ENCODE peak calls at places on chromosomes 2 and 18, in eight cellular contexts. W is astrocyte, V is WERI-Rb-1, Q is stomach, C is HepG2, L is testis, K is hepatocyte, G is body of pancreas. B is an unnamed sample. For H3K27me3, the result is how much of the 10 kb centered on the place peaks cover.

GRCh38 chr2:20595439-20596192 is 55.3 kb downstream of the HS1BP3 start:
- DNase-seq in W (peak), V (peak), Q (peak), C (peak), L (no peak), K (no peak), G (peak), B (no peak)

GRCh38 chr2:106664669-106665068 is 177.5 kb downstream of the CD8B2 start:
- DNase-seq in W (no peak), V (no peak), Q (no peak), C (no peak), L (no peak), K (no peak), G (no peak), B (no peak)

GRCh38 chr2:238304116-238304515 is 15.7 kb upstream of the PER2 start:
- DNase-seq in W (no peak), V (no peak), Q (no peak), C (no peak), L (no peak), K (no peak), G (no peak), B (no peak)

GRCh38 chr2:206996556-206997065 is 57.3 kb downstream of the CPO start:
- DNase-seq in W (no peak), V (no peak), Q (no peak), C (no peak), L (no peak), K (no peak), G (no peak), B (no peak)

GRCh38 chr2:12303181-12304030 is 413.3 kb upstream of the TRIB2 start:
- DNase-seq in W (peak), V (no peak), Q (no peak), C (no peak), L (no peak), K (no peak), G (no peak), B (no peak)

GRCh38 chr2:172113617-172114016 is 10.9 kb upstream of the DLX2 start:
- DNase-seq in W (peak), V (no peak), Q (no peak), C (peak), L (no peak), K (no peak), G (no peak), B (no peak)

GRCh38 chr2:153074207-153074606 is 355.8 kb downstream of the ARL6IP6 start:
- DNase-seq in W (peak), V (no peak), Q (no peak), C (no peak), L (no peak), K (no peak), G (no peak), B (no peak)

GRCh38 chr2:128280901-128281321 is 37.8 kb downstream of the HS6ST1 start:
- DNase-seq in W (no peak), V (peak), Q (no peak), C (no peak), L (peak), K (no peak), G (peak), B (no peak)

GRCh38 chr2:160491922-160492371 is 1.7 kb downstream of the RBMS1 start:
- DNase-seq in W (peak), V (no peak), Q (no peak), C (peak), L (no peak), K (peak), G (no peak), B (no peak)

GRCh38 chr2:121276341-121276740 is 8.7 kb downstream of the TFCP2L1 start:
- DNase-seq in W (no peak), V (no peak), Q (no peak), C (no peak), L (no peak), K (no peak), G (no peak), B (no peak)

GRCh38 chr2:113890253-113891235 is 655 bp downstream of the ACTR3 start:
- DNase-seq in W (peak), V (peak), Q (peak), C (peak), L (peak), K (peak), G (peak), B (peak)

GRCh38 chr2:207816546-207816945 is 46.8 kb upstream of the FZD5 start:
- DNase-seq in W (no peak), V (no peak), Q (no peak), C (no peak), L (no peak), K (no peak), G (no peak), B (no peak)

GRCh38 chr2:54895735-54896134 is 154.5 kb downstream of the RTN4 start:
- DNase-seq in W (peak), V (no peak), Q (no peak), C (no peak), L (no peak), K (no peak), G (no peak), B (no peak)

GRCh38 chr2:102618452-102619413 is 620 bp upstream of the SLC9A2 start:
- DNase-seq in W (peak), V (peak), Q (peak), C (no peak), L (peak), K (peak), G (no peak), B (peak)

GRCh38 chr2:78077637-78078036 is 555.5 kb upstream of the LRRTM4 start:
- DNase-seq in W (no peak), V (peak), Q (no peak), C (no peak), L (no peak), K (no peak), G (peak), B (no peak)

GRCh38 chr2:28567076-28567471 is 71.2 kb downstream of the PLB1 start:
- DNase-seq in W (no peak), V (peak), Q (no peak), C (no peak), L (peak), K (peak), G (no peak), B (no peak)

GRCh38 chr18:61893971-61894750 is 1.4 kb upstream of the RNF152 start:
- DNase-seq in W (no peak), V (peak), Q (peak), C (peak), L (peak), K (peak), G (peak), B (peak)

GRCh38 chr2:169828141-169828811 is 1.0 kb downstream of the UBR3 start:
- DNase-seq in W (peak), V (peak), Q (no peak), C (peak), L (peak), K (peak), G (peak), B (peak)

GRCh38 chr2:233092446-233093438 is 32.6 kb downstream of the INPP5D start:
- DNase-seq in W (no peak), V (no peak), Q (no peak), C (no peak), L (no peak), K (no peak), G (no peak), B (no peak)

GRCh38 chr2:235135990-235136561 is 184.3 kb downstream of the SH3BP4 start:
- DNase-seq in W (peak), V (peak), Q (peak), C (peak), L (peak), K (peak), G (peak), B (peak)

GRCh38 chr18:22765889-22766288 is 167.2 kb upstream of the RBBP8 start:
- DNase-seq in W (peak), V (peak), Q (no peak), C (no peak), L (no peak), K (no peak), G (no peak), B (no peak)

GRCh38 chr2:179991344-179991743 is 15.8 kb downstream of the CWC22 start:
- DNase-seq in W (no peak), V (peak), Q (no peak), C (no peak), L (no peak), K (no peak), G (no peak), B (no peak)

DNA sequence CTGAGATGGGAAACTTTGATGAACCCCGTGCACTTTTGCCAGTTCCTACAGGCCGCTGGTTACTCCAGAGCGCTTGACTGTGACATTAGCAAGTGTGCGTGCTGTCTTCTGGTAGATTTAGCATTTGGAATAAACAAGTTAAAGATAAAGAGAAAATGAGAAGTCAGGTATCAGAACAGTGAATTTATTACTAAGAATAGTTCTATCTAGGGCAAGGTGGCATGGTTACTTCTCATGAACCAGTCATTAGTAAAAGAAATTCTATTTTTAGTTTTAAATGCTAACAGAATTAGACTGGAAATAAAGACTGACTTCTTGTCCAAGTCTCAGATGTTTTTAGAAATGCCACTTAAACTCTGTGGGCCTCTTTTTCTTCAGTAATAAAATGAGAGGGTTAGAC is 204.0 kb upstream of the TPO start:
- DNase-seq in W (no peak), V (no peak), Q (no peak), C (no peak), L (no peak), K (no peak), G (no peak), B (no peak)
- H3K4me3 ChIP-seq in W (no peak), V (no peak), Q (no peak), C (no peak), L (no peak), K (no peak), G (no peak), B (no peak)

DNA sequence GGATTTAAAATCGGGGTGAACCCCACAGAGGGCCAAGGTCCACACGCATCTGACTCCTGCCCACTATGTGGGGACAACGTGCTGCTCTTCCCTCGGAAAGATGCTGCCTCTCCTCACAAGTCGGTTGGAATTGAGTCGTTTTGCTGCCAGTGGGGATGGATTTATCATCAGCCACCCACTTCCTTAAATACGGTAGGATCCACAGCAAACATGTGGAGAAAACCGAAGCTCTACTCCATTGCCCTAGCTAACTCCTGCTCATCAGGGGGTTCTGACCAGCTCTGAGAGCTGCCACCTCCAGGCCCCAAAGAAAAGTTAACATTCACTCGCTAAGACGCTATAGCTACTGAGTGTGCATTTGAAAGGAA is 80.9 kb downstream of the CHRNA1 start:
- DNase-seq in W (peak), V (no peak), Q (no peak), C (no peak), L (no peak), K (peak), G (no peak), B (no peak)
- TF ChIP-seq CTCF in W (no peak), V (no peak), Q (no peak), C (no peak), L (no peak), K (peak), G (no peak), B (no peak)

GRCh38 chr2:143158500-143159262 is 29.5 kb downstream of the ARHGAP15 start:
- DNase-seq in W (no peak), V (no peak), Q (no peak), C (no peak), L (no peak), K (no peak), G (no peak), B (no peak)

GRCh38 chr2:143162997-143163396 is 33.8 kb downstream of the ARHGAP15 start:
- DNase-seq in W (no peak), V (no peak), Q (no peak), C (no peak), L (no peak), K (no peak), G (no peak), B (no peak)

GRCh38 chr2:143163499-143163898 is 34.3 kb downstream of the ARHGAP15 start:
- DNase-seq in W (no peak), V (no peak), Q (no peak), C (no peak), L (no peak), K (no peak), G (no peak), B (no peak)

GRCh38 chr2:143161982-143162837 is 33.0 kb downstream of the ARHGAP15 start:
- DNase-seq in W (peak), V (peak), Q (peak), C (peak), L (peak), K (peak), G (peak), B (no peak)

GRCh38 chr2:143160732-143161707 is 31.8 kb downstream of the ARHGAP15 start:
- DNase-seq in W (no peak), V (no peak), Q (no peak), C (no peak), L (no peak), K (no peak), G (no peak), B (no peak)
- H3K27me3 ChIP-seq in W (under half), V (under half), Q (under half), C (under half), L (under half), K (under half), G (under half), B (under half)

GRCh38 chr2:47299555-47299954 is 103.4 kb upstream of the MSH2 start:
- DNase-seq in W (peak), V (no peak), Q (no peak), C (no peak), L (no peak), K (peak), G (no peak), B (no peak)
- H3K4me3 ChIP-seq in W (no peak), V (no peak), Q (no peak), C (no peak), L (no peak), K (no peak), G (no peak), B (no peak)

DNA sequence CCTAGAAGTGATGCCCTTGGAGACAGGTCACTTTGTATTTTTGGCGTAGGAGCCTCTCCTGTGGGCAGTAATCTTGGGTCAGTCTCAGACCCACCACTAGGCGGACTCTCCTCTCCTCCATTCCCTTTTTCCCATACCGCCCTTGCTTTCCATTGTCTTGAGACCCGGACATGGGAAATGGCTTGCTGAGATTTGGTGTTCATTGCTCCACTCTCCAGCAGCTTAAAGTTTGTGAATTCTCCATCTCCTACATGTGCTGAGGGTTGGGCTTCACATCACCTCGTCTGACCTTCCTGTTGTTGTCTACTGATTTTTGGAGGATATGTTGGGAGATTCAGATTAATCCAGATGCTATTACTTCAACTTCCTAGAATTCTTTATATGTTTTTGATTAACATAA is 159.2 kb upstream of the RAB12 start:
- DNase-seq in W (no peak), V (peak), Q (no peak), C (no peak), L (no peak), K (no peak), G (no peak), B (no peak)
- TF ChIP-seq CTCF in W (no peak), V (peak), Q (no peak), C (peak), L (peak), K (peak), G (no peak), B (no peak)

DNA sequence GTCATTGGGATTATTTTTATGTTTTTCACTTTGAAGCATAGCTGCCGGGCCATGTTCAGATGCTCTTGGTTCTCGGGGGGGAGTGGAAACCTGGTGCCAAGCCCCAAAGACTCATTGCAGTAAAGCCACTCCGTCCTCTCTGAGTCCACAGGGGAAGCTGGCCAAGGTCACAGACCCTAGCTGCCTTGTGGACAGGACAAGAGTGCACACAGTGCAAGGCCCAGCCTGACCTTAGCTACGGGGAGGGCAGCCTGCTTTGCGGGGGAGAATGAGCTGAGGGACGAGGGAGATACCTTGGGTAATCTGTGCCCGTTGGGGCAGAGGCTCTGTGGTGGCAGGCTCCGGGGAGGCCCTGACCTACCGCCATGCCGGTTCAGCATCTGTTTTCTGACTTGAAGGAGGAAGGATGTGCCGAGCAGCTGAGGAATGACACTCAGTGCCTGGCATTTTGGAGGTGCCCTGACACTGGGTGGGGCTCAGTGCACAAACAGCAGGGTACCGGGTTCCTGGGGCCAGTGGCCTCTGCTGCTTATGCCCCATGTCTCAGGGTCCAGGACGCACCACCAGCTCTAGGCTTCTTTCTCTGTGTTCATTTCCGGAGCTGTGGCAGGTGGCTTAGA is 87.2 kb downstream of the STPG4 start:
- DNase-seq in W (no peak), V (no peak), Q (no peak), C (peak), L (no peak), K (no peak), G (no peak), B (no peak)
- H3K27me3 ChIP-seq in W (under half), V (under half), Q (under half), C (under half), L (under half), K (under half), G (under half), B (under half)

GRCh38 chr2:74110537-74110936 is 37.2 kb downstream of the BOLA3 start:
- DNase-seq in W (no peak), V (no peak), Q (no peak), C (no peak), L (no peak), K (no peak), G (no peak), B (no peak)
- H3K4me3 ChIP-seq in W (no peak), V (no peak), Q (no peak), C (no peak), L (no peak), K (no peak), G (no peak), B (no peak)

GRCh38 chr2:111069722-111070121 is 51.0 kb upstream of the BCL2L11 start:
- DNase-seq in W (no peak), V (no peak), Q (no peak), C (no peak), L (no peak), K (no peak), G (no peak), B (no peak)
- TF ChIP-seq CTCF in W (no peak), V (no peak), Q (no peak), C (peak), L (no peak), K (no peak), G (no peak), B (no peak)